ENCODE peak calls at places on chromosomes 1 and 21, in six cellular contexts. One of them, this sample, is unnamed. For H3K4me1, the result is how much of the 10 kb centered on the place peaks cover.

GRCh38 chr1:43313771-43314170 is 13.0 kb downstream of the TIE1 start:
- DNase-seq in IMR-90: no peak
- DNase-seq in upper lobe of right lung: no peak
- DNase-seq in GM12878: no peak
- DNase-seq in DND-41: no peak
- DNase-seq in fibroblast of lung: no peak
- DNase-seq in this sample: no peak

GRCh38 chr1:192445849-192446489 is 129.2 kb downstream of the RGS21 start:
- DNase-seq in IMR-90: peak
- DNase-seq in GM12878: no peak
- DNase-seq in upper lobe of right lung: no peak
- DNase-seq in fibroblast of lung: peak
- DNase-seq in DND-41: peak
- DNase-seq in this sample: peak

GRCh38 chr1:32303997-32304622 is 12.2 kb downstream of the HDAC1 start:
- DNase-seq in GM12878: no peak
- DNase-seq in fibroblast of lung: no peak
- DNase-seq in upper lobe of right lung: no peak
- DNase-seq in IMR-90: peak
- DNase-seq in DND-41: no peak
- DNase-seq in this sample: no peak

GRCh38 chr1:28290851-28291250 is 31.5 kb downstream of the SESN2 start:
- DNase-seq in fibroblast of lung: no peak
- DNase-seq in IMR-90: no peak
- DNase-seq in DND-41: no peak
- DNase-seq in upper lobe of right lung: no peak
- DNase-seq in GM12878: no peak
- DNase-seq in this sample: no peak

GRCh38 chr21:25501448-25501847 is 105.8 kb downstream of the MRPL39 start:
- DNase-seq in DND-41: no peak
- DNase-seq in IMR-90: no peak
- DNase-seq in fibroblast of lung: no peak
- DNase-seq in upper lobe of right lung: no peak
- DNase-seq in GM12878: no peak
- DNase-seq in this sample: no peak

GRCh38 chr1:81757398-81758020 is 43.2 kb upstream of the ADGRL2 start:
- DNase-seq in DND-41: no peak
- DNase-seq in IMR-90: no peak
- DNase-seq in fibroblast of lung: no peak
- DNase-seq in upper lobe of right lung: no peak
- DNase-seq in GM12878: no peak
- DNase-seq in this sample: no peak

GRCh38 chr1:118825619-118826018 is 162.5 kb downstream of the TBX15 start:
- DNase-seq in upper lobe of right lung: no peak
- DNase-seq in IMR-90: no peak
- DNase-seq in DND-41: no peak
- DNase-seq in fibroblast of lung: no peak
- DNase-seq in GM12878: no peak
- DNase-seq in this sample: no peak

GRCh38 chr1:59569198-59569597 is 245.6 kb upstream of the HOOK1 start:
- DNase-seq in fibroblast of lung: no peak
- DNase-seq in DND-41: no peak
- DNase-seq in IMR-90: no peak
- DNase-seq in upper lobe of right lung: no peak
- DNase-seq in GM12878: no peak
- DNase-seq in this sample: no peak

GRCh38 chr1:2880086-2880485 is 78.6 kb upstream of the TTC34 start:
- DNase-seq in IMR-90: no peak
- DNase-seq in fibroblast of lung: no peak
- DNase-seq in DND-41: no peak
- DNase-seq in upper lobe of right lung: no peak
- DNase-seq in GM12878: no peak
- DNase-seq in this sample: no peak

GRCh38 chr1:208164609-208165008 is 79.6 kb downstream of the PLXNA2 start:
- DNase-seq in fibroblast of lung: no peak
- DNase-seq in IMR-90: no peak
- DNase-seq in DND-41: no peak
- DNase-seq in upper lobe of right lung: no peak
- DNase-seq in GM12878: no peak
- DNase-seq in this sample: no peak

GRCh38 chr1:162670928-162671663 is 38.8 kb downstream of the DDR2 start:
- DNase-seq in GM12878: no peak
- DNase-seq in IMR-90: peak
- DNase-seq in upper lobe of right lung: no peak
- DNase-seq in fibroblast of lung: peak
- DNase-seq in DND-41: no peak
- DNase-seq in this sample: no peak

GRCh38 chr21:33101300-33102005 is 31.5 kb downstream of the OLIG1 start:
- DNase-seq in DND-41: no peak
- DNase-seq in upper lobe of right lung: no peak
- DNase-seq in fibroblast of lung: no peak
- DNase-seq in IMR-90: no peak
- DNase-seq in GM12878: no peak
- DNase-seq in this sample: no peak

GRCh38 chr1:28428990-28429520 is 59.5 kb downstream of the PHACTR4 start:
- DNase-seq in GM12878: no peak
- DNase-seq in upper lobe of right lung: no peak
- DNase-seq in fibroblast of lung: no peak
- DNase-seq in IMR-90: no peak
- DNase-seq in DND-41: no peak
- DNase-seq in this sample: no peak

GRCh38 chr1:79043506-79043905 is 37.0 kb upstream of the ADGRL4 start:
- DNase-seq in upper lobe of right lung: no peak
- DNase-seq in DND-41: no peak
- DNase-seq in fibroblast of lung: peak
- DNase-seq in IMR-90: peak
- DNase-seq in GM12878: no peak
- DNase-seq in this sample: no peak

GRCh38 chr1:186535388-186536133 is 74.6 kb upstream of the PDC start:
- DNase-seq in IMR-90: peak
- DNase-seq in GM12878: no peak
- DNase-seq in upper lobe of right lung: no peak
- DNase-seq in fibroblast of lung: peak
- DNase-seq in DND-41: no peak
- DNase-seq in this sample: no peak

GRCh38 chr1:17791464-17791863 is 36.3 kb downstream of the ACTL8 start:
- DNase-seq in upper lobe of right lung: no peak
- DNase-seq in DND-41: no peak
- DNase-seq in GM12878: no peak
- DNase-seq in IMR-90: no peak
- DNase-seq in fibroblast of lung: no peak
- DNase-seq in this sample: no peak

GRCh38 chr1:151146416-151147131 is at the start of gene SEMA6C:
- DNase-seq in DND-41: peak
- DNase-seq in upper lobe of right lung: peak
- DNase-seq in IMR-90: peak
- DNase-seq in GM12878: peak
- DNase-seq in fibroblast of lung: peak
- DNase-seq in this sample: peak

GRCh38 chr1:12113433-12114339 is 50.6 kb downstream of the TNFRSF8 start:
- DNase-seq in upper lobe of right lung: no peak
- DNase-seq in fibroblast of lung: peak
- DNase-seq in GM12878: no peak
- DNase-seq in DND-41: no peak
- DNase-seq in IMR-90: peak
- DNase-seq in this sample: no peak

GRCh38 chr1:228089520-228090380 is 7.2 kb downstream of the ARF1 start:
- DNase-seq in upper lobe of right lung: peak
- DNase-seq in fibroblast of lung: no peak
- DNase-seq in GM12878: no peak
- DNase-seq in IMR-90: no peak
- DNase-seq in DND-41: no peak
- DNase-seq in this sample: no peak

GRCh38 chr1:63327417-63328139 is 5.2 kb downstream of the FOXD3 start:
- DNase-seq in DND-41: peak
- DNase-seq in upper lobe of right lung: peak
- DNase-seq in GM12878: no peak
- DNase-seq in IMR-90: peak
- DNase-seq in fibroblast of lung: peak
- DNase-seq in this sample: peak

GRCh38 chr1:184622136-184622823 is 132.4 kb downstream of the EDEM3 start:
- DNase-seq in IMR-90: peak
- DNase-seq in upper lobe of right lung: no peak
- DNase-seq in GM12878: no peak
- DNase-seq in fibroblast of lung: peak
- DNase-seq in DND-41: no peak
- DNase-seq in this sample: no peak

GRCh38 chr1:245704341-245704740 is 549.6 kb downstream of the KIF26B start:
- DNase-seq in upper lobe of right lung: no peak
- DNase-seq in GM12878: no peak
- DNase-seq in IMR-90: no peak
- DNase-seq in fibroblast of lung: no peak
- DNase-seq in DND-41: no peak
- DNase-seq in this sample: no peak

GRCh38 chr1:222523852-222524251 is 24.1 kb downstream of the HHIPL2 start:
- DNase-seq in IMR-90: peak
- DNase-seq in GM12878: no peak
- DNase-seq in fibroblast of lung: peak
- DNase-seq in upper lobe of right lung: no peak
- DNase-seq in DND-41: no peak
- DNase-seq in this sample: no peak

GRCh38 chr1:205486258-205486657 is 18.2 kb upstream of the CDK18 start:
- DNase-seq in DND-41: no peak
- DNase-seq in GM12878: no peak
- DNase-seq in fibroblast of lung: no peak
- DNase-seq in upper lobe of right lung: no peak
- DNase-seq in IMR-90: no peak
- DNase-seq in this sample: no peak

GRCh38 chr1:21321963-21322680 is 31.9 kb upstream of the ECE1 start:
- DNase-seq in upper lobe of right lung: no peak
- DNase-seq in IMR-90: no peak
- DNase-seq in GM12878: no peak
- DNase-seq in DND-41: no peak
- DNase-seq in fibroblast of lung: no peak
- DNase-seq in this sample: no peak

GRCh38 chr1:21323091-21323490 is 32.8 kb upstream of the ECE1 start:
- DNase-seq in IMR-90: no peak
- DNase-seq in fibroblast of lung: no peak
- DNase-seq in DND-41: no peak
- DNase-seq in upper lobe of right lung: no peak
- DNase-seq in GM12878: no peak
- DNase-seq in this sample: no peak

GRCh38 chr1:21324368-21325137 is 34.3 kb upstream of the ECE1 start:
- DNase-seq in IMR-90: peak
- DNase-seq in upper lobe of right lung: peak
- DNase-seq in GM12878: peak
- DNase-seq in DND-41: peak
- DNase-seq in fibroblast of lung: peak
- DNase-seq in this sample: peak

GRCh38 chr1:21320410-21321107 is 30.3 kb upstream of the ECE1 start:
- DNase-seq in IMR-90: no peak
- DNase-seq in GM12878: no peak
- DNase-seq in DND-41: no peak
- DNase-seq in fibroblast of lung: no peak
- DNase-seq in upper lobe of right lung: no peak
- DNase-seq in this sample: no peak

GRCh38 chr1:21322681-21323016 is 32.4 kb upstream of the ECE1 start:
- DNase-seq in IMR-90: no peak
- DNase-seq in GM12878: no peak
- DNase-seq in fibroblast of lung: no peak
- DNase-seq in upper lobe of right lung: no peak
- DNase-seq in DND-41: no peak
- DNase-seq in this sample: no peak
- H3K4me1 ChIP-seq in IMR-90: half or more
- H3K4me1 ChIP-seq in GM12878: under half
- H3K4me1 ChIP-seq in fibroblast of lung: half or more
- H3K4me1 ChIP-seq in upper lobe of right lung: half or more
- H3K4me1 ChIP-seq in DND-41: under half
- H3K4me1 ChIP-seq in this sample: half or more

DNA sequence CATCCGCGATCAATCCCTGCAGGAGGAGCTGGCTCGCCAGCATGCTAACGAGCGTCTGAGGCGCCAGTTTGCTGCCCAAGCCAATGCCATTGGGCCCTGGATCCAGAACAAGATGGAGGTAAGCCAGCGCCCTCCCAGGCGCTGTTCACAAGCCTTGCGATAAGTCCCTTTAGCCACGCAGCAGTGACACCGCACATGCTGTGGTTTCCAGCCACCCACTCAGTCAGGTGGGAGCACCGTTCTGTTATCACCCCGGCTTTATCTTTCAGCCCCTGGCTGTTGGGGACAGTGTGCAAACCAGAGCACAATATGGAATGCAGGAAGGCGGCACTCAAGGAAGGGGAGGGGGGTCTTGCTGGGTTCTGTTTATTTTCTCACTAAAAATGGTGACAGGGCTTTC is 41.1 kb upstream of the MTR start:
- DNase-seq in fibroblast of lung: no peak
- DNase-seq in DND-41: no peak
- DNase-seq in upper lobe of right lung: no peak
- DNase-seq in GM12878: no peak
- DNase-seq in IMR-90: no peak
- DNase-seq in this sample: no peak
- H3K27ac ChIP-seq in fibroblast of lung: no peak
- H3K27ac ChIP-seq in DND-41: no peak
- H3K27ac ChIP-seq in upper lobe of right lung: no peak
- H3K27ac ChIP-seq in GM12878: no peak
- H3K27ac ChIP-seq in IMR-90: no peak
- H3K27ac ChIP-seq in this sample: no peak

GRCh38 chr1:85368073-85368778 is 91.8 kb upstream of the BCL10 start:
- DNase-seq in DND-41: no peak
- DNase-seq in IMR-90: no peak
- DNase-seq in GM12878: no peak
- DNase-seq in upper lobe of right lung: no peak
- DNase-seq in fibroblast of lung: no peak
- DNase-seq in this sample: no peak
- H3K4me1 ChIP-seq in DND-41: under half
- H3K4me1 ChIP-seq in IMR-90: under half
- H3K4me1 ChIP-seq in GM12878: under half
- H3K4me1 ChIP-seq in upper lobe of right lung: under half
- H3K4me1 ChIP-seq in fibroblast of lung: under half
- H3K4me1 ChIP-seq in this sample: under half

GRCh38 chr1:173347276-173347675 is 129.9 kb upstream of the PRDX6 start:
- DNase-seq in IMR-90: no peak
- DNase-seq in upper lobe of right lung: no peak
- DNase-seq in GM12878: no peak
- DNase-seq in DND-41: no peak
- DNase-seq in fibroblast of lung: no peak
- DNase-seq in this sample: no peak

GRCh38 chr1:173342766-173343165 is 134.4 kb upstream of the PRDX6 start:
- DNase-seq in upper lobe of right lung: no peak
- DNase-seq in GM12878: no peak
- DNase-seq in IMR-90: no peak
- DNase-seq in fibroblast of lung: no peak
- DNase-seq in DND-41: no peak
- DNase-seq in this sample: no peak

GRCh38 chr1:173344034-173344743 is 132.9 kb upstream of the PRDX6 start:
- DNase-seq in fibroblast of lung: no peak
- DNase-seq in IMR-90: no peak
- DNase-seq in GM12878: no peak
- DNase-seq in upper lobe of right lung: no peak
- DNase-seq in DND-41: peak
- DNase-seq in this sample: no peak

DNA sequence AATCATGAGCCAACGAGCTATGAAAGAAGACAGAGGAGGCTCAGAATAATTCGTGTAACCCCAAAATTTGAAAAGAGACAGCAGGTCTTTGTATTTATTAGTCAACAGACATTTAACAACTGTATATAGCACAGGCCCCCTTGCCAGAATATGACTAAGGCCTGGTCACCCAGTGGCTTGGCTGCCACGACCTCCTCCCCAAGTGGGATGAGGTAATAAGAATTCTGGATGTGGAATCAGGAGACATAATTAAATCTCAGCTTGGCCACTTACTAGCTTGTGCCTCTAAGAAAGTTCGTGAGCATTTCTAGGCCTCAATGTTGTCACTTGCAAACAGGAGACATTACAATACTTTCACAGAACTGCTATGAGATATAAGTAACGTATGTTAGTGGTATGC is 134.2 kb upstream of the TNFSF4 start:
- DNase-seq in fibroblast of lung: peak
- DNase-seq in DND-41: no peak
- DNase-seq in GM12878: no peak
- DNase-seq in IMR-90: peak
- DNase-seq in upper lobe of right lung: no peak
- DNase-seq in this sample: no peak
- H3K27ac ChIP-seq in fibroblast of lung: no peak
- H3K27ac ChIP-seq in DND-41: no peak
- H3K27ac ChIP-seq in GM12878: no peak
- H3K27ac ChIP-seq in IMR-90: no peak
- H3K27ac ChIP-seq in upper lobe of right lung: no peak
- H3K27ac ChIP-seq in this sample: no peak

This sample was measured in CD4-positive, CD25-positive, alpha-beta regulatory T cell.